ENCODE peak calls at places on chromosomes 11 and 22, in four cellular contexts. N is GM12878, Z is foreskin fibroblast, F is GM10248. W is an unnamed sample.

GRCh38 chr11:76628408-76628947 is 42.1 kb downstream of the LRRC32 start:
- DNase-seq in N (no peak), Z (no peak), F (no peak), W (no peak)

GRCh38 chr11:31825453-31826391 is 14.6 kb upstream of the PAX6 start:
- DNase-seq in N (no peak), Z (no peak), F (peak; percentile 16), W (peak; percentile 39)

GRCh38 chr11:1055990-1056771 is 18.5 kb upstream of the MUC2 start:
- DNase-seq in N (no peak), Z (no peak), F (no peak), W (no peak)

GRCh38 chr11:32161293-32161692 is 70.4 kb downstream of the RCN1 start:
- DNase-seq in N (no peak), Z (no peak), F (no peak), W (no peak)

GRCh38 chr11:46389450-46390330 is 1.9 kb downstream of the CHRM4 start:
- DNase-seq in N (no peak), Z (peak; percentile 86), F (peak; percentile 87), W (peak; percentile 89)

GRCh38 chr11:129224538-129224937 is 32.4 kb upstream of the ARHGAP32 start:
- DNase-seq in N (no peak), Z (no peak), F (no peak), W (no peak)

GRCh38 chr11:60937811-60938210 is 13.6 kb downstream of the TMEM132A start:
- DNase-seq in N (no peak), Z (no peak), F (no peak), W (no peak)

GRCh38 chr22:44407404-44408226 is 90.4 kb downstream of the RTL6 start:
- DNase-seq in N (no peak), Z (peak; percentile 10), F (no peak), W (no peak)

GRCh38 chr11:92340839-92341238 is 116.2 kb downstream of the FAT3 start:
- DNase-seq in N (no peak), Z (peak; percentile 23), F (peak; percentile 11), W (no peak)
- TF ChIP-seq CTCF in N (peak; percentile 38), Z (peak; percentile 50), F (peak; percentile 16), W (peak; percentile 21)

GRCh38 chr11:96002339-96002738 is 78.4 kb upstream of the MTMR2 start:
- DNase-seq in N (no peak), Z (peak; percentile 29), F (no peak), W (no peak)
- TF ChIP-seq CTCF in N (no peak), Z (no peak), F (no peak), W (no peak)

GRCh38 chr11:40338739-40339138 is 1120.7 kb downstream of the LRRC4C start:
- DNase-seq in N (no peak), Z (peak; percentile 69), F (no peak), W (no peak)
- TF ChIP-seq CTCF in N (no peak), Z (no peak), F (no peak), W (no peak)

DNA sequence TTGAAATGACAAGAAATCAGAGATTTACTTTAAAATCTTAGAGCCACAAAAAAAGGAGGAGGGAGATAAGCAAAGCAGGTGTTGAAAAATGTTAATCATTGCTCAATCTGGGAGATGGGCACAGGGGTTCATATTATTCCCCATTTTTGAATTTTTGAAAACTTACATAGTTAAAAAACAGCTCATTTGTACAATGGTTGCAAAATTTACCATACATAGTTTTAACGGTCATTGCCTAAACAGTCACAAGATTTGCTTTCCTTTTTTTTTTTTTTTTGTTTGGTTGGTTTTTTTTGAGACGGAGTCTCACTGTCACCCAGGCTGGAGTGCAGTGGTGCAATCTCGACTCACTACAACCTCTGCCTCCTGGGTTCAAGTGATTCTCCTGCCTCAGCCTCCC is 4.1 kb downstream of the HDHD5 start:
- DNase-seq in N (no peak), Z (no peak), F (no peak), W (no peak)
- TF ChIP-seq CTCF in N (no peak), Z (no peak), F (no peak), W (no peak)

GRCh38 chr11:122756417-122756816 is 81.9 kb upstream of the CRTAM start:
- DNase-seq in N (no peak), Z (no peak), F (peak; percentile 50), W (peak; percentile 63)
- TF ChIP-seq CTCF in N (peak; percentile 32), Z (peak; percentile 12), F (peak; percentile 50), W (peak; percentile 40)

DNA sequence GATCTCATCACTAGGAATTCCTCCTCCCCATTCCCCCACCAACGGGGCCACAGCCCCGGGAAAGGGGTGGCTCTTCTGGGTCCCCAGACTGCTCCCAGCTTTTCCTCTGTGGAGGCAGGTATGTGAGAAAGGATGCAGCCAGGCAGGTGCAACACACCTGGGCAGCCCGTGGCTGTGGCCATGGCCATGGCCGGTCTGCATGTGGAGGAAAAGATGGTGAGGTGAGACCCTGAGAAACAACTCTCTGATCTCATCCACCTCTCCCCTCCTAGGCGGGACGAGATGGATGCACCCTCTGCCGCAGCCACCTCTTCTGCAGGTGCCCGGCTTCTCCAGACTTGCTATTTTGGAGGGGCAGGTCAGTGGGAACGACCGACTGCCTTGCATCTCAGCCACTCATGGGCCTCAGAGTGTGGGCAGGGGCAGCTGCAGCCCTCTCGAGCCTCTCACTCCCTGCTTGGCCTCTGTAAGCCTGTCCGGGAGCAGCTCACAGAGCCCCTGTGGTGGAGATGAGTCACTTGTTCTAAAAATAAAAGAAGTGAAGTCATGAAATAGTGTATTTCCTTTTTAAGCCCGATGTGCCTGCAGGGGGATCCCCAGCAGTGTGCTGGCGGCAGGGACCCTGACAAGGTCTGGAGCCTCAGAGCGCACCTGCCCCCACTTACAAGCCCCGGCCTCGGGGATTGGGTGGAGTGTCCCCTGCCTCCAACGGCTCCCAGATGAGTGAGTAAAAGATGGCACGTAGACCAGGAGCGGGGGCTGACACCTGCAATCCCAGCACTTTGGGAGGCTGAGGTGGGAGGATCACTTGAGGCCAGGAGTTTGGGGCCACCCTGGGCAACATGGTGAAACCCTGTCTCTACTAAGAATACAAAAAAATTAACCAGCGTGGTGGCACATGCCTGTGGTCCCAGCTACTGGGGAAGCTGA is 10.7 kb downstream of the SMIM38 start:
- DNase-seq in N (peak; percentile 75), Z (peak; percentile 81), F (peak; percentile 91), W (peak; percentile 93)
- TF ChIP-seq CTCF in N (no peak), Z (peak; percentile 21), F (no peak), W (no peak)

DNA sequence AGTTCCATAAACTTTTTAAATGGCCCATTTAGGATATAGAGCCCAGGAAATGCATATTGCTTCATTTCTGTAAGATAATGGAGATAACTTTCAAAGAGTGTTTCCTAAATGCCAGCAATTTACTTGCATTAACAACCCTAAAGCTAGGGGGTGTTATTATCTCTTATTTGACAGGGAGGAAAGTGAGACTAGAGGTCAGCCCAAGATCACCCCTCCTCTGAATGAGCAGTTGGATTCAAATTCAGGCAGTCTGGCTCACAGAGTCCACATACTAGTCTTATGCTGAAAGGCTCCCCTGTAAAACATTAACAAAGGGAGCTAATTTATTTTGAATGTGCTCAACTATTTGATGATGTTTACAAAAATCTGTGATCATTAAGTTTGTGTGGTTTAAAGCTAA is 49.9 kb upstream of the TRIM77 start:
- DNase-seq in N (no peak), Z (no peak), F (no peak), W (no peak)
- TF ChIP-seq CTCF in N (no peak), Z (no peak), F (no peak), W (no peak)

DNA sequence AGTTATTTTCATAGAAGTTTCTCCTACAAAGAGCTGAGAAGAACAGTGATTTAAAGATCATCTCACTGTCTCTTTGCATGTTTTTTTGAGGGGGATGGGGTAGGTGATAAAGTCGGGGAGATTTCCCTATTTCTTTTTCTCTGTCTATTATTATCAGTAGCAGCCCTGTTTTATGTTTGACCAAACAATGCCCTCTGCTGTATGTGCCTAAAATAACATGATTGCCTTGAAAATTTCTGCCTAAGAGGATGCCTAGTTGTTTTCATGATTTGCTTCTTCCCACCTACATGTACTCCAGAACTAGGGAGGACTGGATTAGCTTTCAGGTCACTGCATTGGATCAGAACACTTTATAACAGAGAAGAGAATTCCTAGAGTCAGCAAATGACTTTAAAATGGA is 1330.2 kb downstream of the LRRC4C start:
- DNase-seq in N (no peak), Z (no peak), F (peak; percentile 5), W (peak; percentile 3)
- TF ChIP-seq CTCF in N (peak; percentile 51), Z (no peak), F (no peak), W (no peak)

GRCh38 chr11:57335343-57336110 is at the start of gene SSRP1:
- DNase-seq in N (peak; percentile 47), Z (peak; percentile 94), F (peak; percentile 92), W (peak; percentile 93)
- TF ChIP-seq CTCF in N (peak; percentile 30), Z (no peak), F (peak; percentile 22), W (peak; percentile 10)

DNA sequence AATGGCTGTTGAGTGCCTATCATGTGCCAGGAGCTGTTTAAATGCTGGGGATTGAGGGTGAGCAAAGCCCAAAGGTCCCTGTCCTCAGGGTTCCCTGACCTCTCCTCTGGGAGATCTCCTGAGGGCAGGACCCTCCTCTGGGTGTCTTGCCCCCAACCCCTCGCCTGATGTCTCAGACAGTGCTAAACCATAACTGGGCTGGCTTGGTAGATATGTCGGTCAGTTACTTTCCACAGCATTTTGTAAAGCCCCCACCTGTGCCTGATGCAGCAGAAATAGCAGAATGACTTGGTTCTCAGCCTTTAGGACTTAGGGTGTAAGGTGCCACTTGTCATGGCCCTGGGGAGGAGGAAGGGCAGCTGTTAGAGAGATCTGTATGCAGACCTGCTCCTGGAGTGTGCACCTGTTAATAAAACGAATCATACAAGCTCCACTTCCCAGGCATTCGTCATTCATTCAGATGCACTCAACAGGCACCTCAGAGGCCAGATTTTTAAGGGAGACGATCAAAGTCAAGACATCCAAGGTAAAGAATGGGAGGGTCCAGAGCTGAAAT is 88.1 kb downstream of the TP53I11 start:
- DNase-seq in N (no peak), Z (no peak), F (no peak), W (no peak)
- TF ChIP-seq CTCF in N (no peak), Z (no peak), F (no peak), W (no peak)

W was measured in GM13976.